ENCODE peak calls at places on chromosomes 2 and 18, in four cellular contexts. One of them, this sample, is unnamed.

GRCh38 chr2:178397002-178397605 is 53.9 kb downstream of the PRKRA start:
- DNase-seq in HEK293T: peak; percentile 36
- DNase-seq in K562: no peak
- DNase-seq in GM12878: no peak
- DNase-seq in this sample: peak; percentile 46

GRCh38 chr2:59969161-59969560 is 584.3 kb downstream of the BCL11A start:
- DNase-seq in HEK293T: no peak
- DNase-seq in K562: no peak
- DNase-seq in GM12878: no peak
- DNase-seq in this sample: no peak

GRCh38 chr2:168561991-168562390 is 105.9 kb downstream of the CERS6 start:
- DNase-seq in K562: no peak
- DNase-seq in HEK293T: no peak
- DNase-seq in GM12878: no peak
- DNase-seq in this sample: no peak

GRCh38 chr2:134683561-134684112 is 35.2 kb downstream of the TMEM163 start:
- DNase-seq in HEK293T: no peak
- DNase-seq in K562: peak; percentile 16
- DNase-seq in GM12878: peak; percentile 15
- DNase-seq in this sample: peak; percentile 23

GRCh38 chr18:10244341-10244740 is 210.1 kb upstream of the APCDD1 start:
- DNase-seq in HEK293T: no peak
- DNase-seq in K562: no peak
- DNase-seq in GM12878: no peak
- DNase-seq in this sample: no peak

GRCh38 chr18:26544459-26544858 is 3.9 kb downstream of the KCTD1 start:
- DNase-seq in K562: no peak
- DNase-seq in GM12878: no peak
- DNase-seq in HEK293T: no peak
- DNase-seq in this sample: no peak

GRCh38 chr18:79489048-79489899 is 93.5 kb downstream of the NFATC1 start:
- DNase-seq in GM12878: no peak
- DNase-seq in K562: no peak
- DNase-seq in HEK293T: no peak
- DNase-seq in this sample: no peak

GRCh38 chr2:193556766-193557470 is 1362.2 kb upstream of the TMEFF2 start:
- DNase-seq in K562: no peak
- DNase-seq in HEK293T: no peak
- DNase-seq in GM12878: no peak
- DNase-seq in this sample: no peak

GRCh38 chr2:30293303-30293912 is 62.1 kb downstream of the LBH start:
- DNase-seq in K562: no peak
- DNase-seq in HEK293T: no peak
- DNase-seq in GM12878: no peak
- DNase-seq in this sample: no peak

GRCh38 chr18:79384151-79384807 is 11.5 kb upstream of the NFATC1 start:
- DNase-seq in K562: no peak
- DNase-seq in HEK293T: no peak
- DNase-seq in GM12878: no peak
- DNase-seq in this sample: no peak

GRCh38 chr2:179191110-179191509 is 73.5 kb downstream of the SESTD1 start:
- DNase-seq in K562: no peak
- DNase-seq in GM12878: no peak
- DNase-seq in HEK293T: no peak
- DNase-seq in this sample: peak; percentile 58

GRCh38 chr2:26521054-26521912 is 43.4 kb upstream of the OTOF start:
- DNase-seq in K562: peak; percentile 60
- DNase-seq in GM12878: no peak
- DNase-seq in HEK293T: peak; percentile 61
- DNase-seq in this sample: peak; percentile 18

GRCh38 chr18:4672152-4672551 is 217.0 kb upstream of the DLGAP1 start:
- DNase-seq in K562: no peak
- DNase-seq in GM12878: peak; percentile 9
- DNase-seq in HEK293T: no peak
- DNase-seq in this sample: no peak

GRCh38 chr2:28709101-28709500 is 42.5 kb upstream of the PPP1CB start:
- DNase-seq in GM12878: no peak
- DNase-seq in K562: no peak
- DNase-seq in HEK293T: no peak
- DNase-seq in this sample: peak; percentile 53

GRCh38 chr2:215657844-215658243 is 222.0 kb upstream of the FN1 start:
- DNase-seq in GM12878: no peak
- DNase-seq in K562: no peak
- DNase-seq in HEK293T: no peak
- DNase-seq in this sample: no peak

GRCh38 chr2:11533278-11534077 is at the start of gene GREB1:
- DNase-seq in GM12878: no peak
- DNase-seq in HEK293T: no peak
- DNase-seq in K562: no peak
- DNase-seq in this sample: peak; percentile 68

GRCh38 chr18:5073026-5073944 is 123.8 kb downstream of the AKAIN1 start:
- DNase-seq in K562: peak; percentile 47
- DNase-seq in HEK293T: peak; percentile 26
- DNase-seq in GM12878: no peak
- DNase-seq in this sample: peak; percentile 31

GRCh38 chr2:25979006-25979405 is 3.3 kb downstream of the KIF3C start:
- DNase-seq in K562: no peak
- DNase-seq in GM12878: no peak
- DNase-seq in HEK293T: no peak
- DNase-seq in this sample: no peak

GRCh38 chr2:189304360-189304759 is 124.8 kb upstream of the COL5A2 start:
- DNase-seq in HEK293T: no peak
- DNase-seq in GM12878: no peak
- DNase-seq in K562: no peak
- DNase-seq in this sample: no peak

GRCh38 chr18:25033747-25034471 is 318.1 kb downstream of the ZNF521 start:
- DNase-seq in K562: no peak
- DNase-seq in HEK293T: no peak
- DNase-seq in GM12878: no peak
- DNase-seq in this sample: no peak

GRCh38 chr2:240137596-240138274 is 1.6 kb upstream of the COPS9 start:
- DNase-seq in GM12878: no peak
- DNase-seq in HEK293T: no peak
- DNase-seq in K562: no peak
- DNase-seq in this sample: no peak

GRCh38 chr2:142291964-142292363 is 161.1 kb upstream of the LRP1B start:
- DNase-seq in GM12878: no peak
- DNase-seq in K562: no peak
- DNase-seq in HEK293T: no peak
- DNase-seq in this sample: no peak

GRCh38 chr2:99425022-99425421 is 64.8 kb downstream of the REV1 start:
- DNase-seq in HEK293T: no peak
- DNase-seq in GM12878: no peak
- DNase-seq in K562: no peak
- DNase-seq in this sample: no peak

GRCh38 chr2:105677901-105678300 is 66.8 kb upstream of the NCK2 start:
- DNase-seq in K562: no peak
- DNase-seq in GM12878: no peak
- DNase-seq in HEK293T: no peak
- DNase-seq in this sample: no peak

GRCh38 chr2:9336209-9336533 is 87.2 kb downstream of the ITGB1BP1 start:
- DNase-seq in K562: peak; percentile 25
- DNase-seq in GM12878: peak; percentile 4
- DNase-seq in HEK293T: peak; percentile 20
- DNase-seq in this sample: peak; percentile 93

GRCh38 chr2:128362889-128363228 is 44.2 kb upstream of the HS6ST1 start:
- DNase-seq in K562: no peak
- DNase-seq in GM12878: no peak
- DNase-seq in HEK293T: no peak
- DNase-seq in this sample: no peak

GRCh38 chr2:932320-933221 is 18.1 kb upstream of the SNTG2 start:
- DNase-seq in HEK293T: no peak
- DNase-seq in GM12878: no peak
- DNase-seq in K562: no peak
- DNase-seq in this sample: no peak

GRCh38 chr18:74682141-74682997 is 84.7 kb downstream of the ZNF407 start:
- DNase-seq in GM12878: no peak
- DNase-seq in HEK293T: no peak
- DNase-seq in K562: no peak
- DNase-seq in this sample: no peak

GRCh38 chr18:59220164-59220783 is 316 bp downstream of the GRP start:
- DNase-seq in HEK293T: peak; percentile 22
- DNase-seq in K562: no peak
- DNase-seq in GM12878: no peak
- DNase-seq in this sample: no peak

GRCh38 chr2:205212357-205212756 is 469.9 kb upstream of the NRP2 start:
- DNase-seq in GM12878: no peak
- DNase-seq in K562: no peak
- DNase-seq in HEK293T: no peak
- DNase-seq in this sample: no peak

GRCh38 chr2:192228685-192229084 is 34.0 kb upstream of the TMEFF2 start:
- DNase-seq in HEK293T: no peak
- DNase-seq in GM12878: no peak
- DNase-seq in K562: no peak
- DNase-seq in this sample: no peak

GRCh38 chr2:3341336-3341735 is 36.3 kb downstream of the EIPR1 start:
- DNase-seq in GM12878: no peak
- DNase-seq in HEK293T: no peak
- DNase-seq in K562: no peak
- DNase-seq in this sample: no peak

GRCh38 chr2:72992734-72993102 is 75.4 kb downstream of the EMX1 start:
- DNase-seq in K562: no peak
- DNase-seq in GM12878: no peak
- DNase-seq in HEK293T: no peak
- DNase-seq in this sample: no peak

GRCh38 chr18:35122586-35123224 is 81.5 kb downstream of the MAPRE2 start:
- DNase-seq in K562: peak; percentile 31
- DNase-seq in GM12878: no peak
- DNase-seq in HEK293T: no peak
- DNase-seq in this sample: no peak

GRCh38 chr18:10261315-10262276 is 192.8 kb upstream of the APCDD1 start:
- DNase-seq in K562: no peak
- DNase-seq in GM12878: no peak
- DNase-seq in HEK293T: no peak
- DNase-seq in this sample: no peak

GRCh38 chr2:6052577-6052976 is 360.4 kb downstream of the SOX11 start:
- DNase-seq in K562: no peak
- DNase-seq in HEK293T: no peak
- DNase-seq in GM12878: no peak
- DNase-seq in this sample: no peak

GRCh38 chr2:43100362-43100882 is 126.0 kb downstream of the ZFP36L2 start:
- DNase-seq in HEK293T: no peak
- DNase-seq in GM12878: no peak
- DNase-seq in K562: no peak
- DNase-seq in this sample: no peak

DNA sequence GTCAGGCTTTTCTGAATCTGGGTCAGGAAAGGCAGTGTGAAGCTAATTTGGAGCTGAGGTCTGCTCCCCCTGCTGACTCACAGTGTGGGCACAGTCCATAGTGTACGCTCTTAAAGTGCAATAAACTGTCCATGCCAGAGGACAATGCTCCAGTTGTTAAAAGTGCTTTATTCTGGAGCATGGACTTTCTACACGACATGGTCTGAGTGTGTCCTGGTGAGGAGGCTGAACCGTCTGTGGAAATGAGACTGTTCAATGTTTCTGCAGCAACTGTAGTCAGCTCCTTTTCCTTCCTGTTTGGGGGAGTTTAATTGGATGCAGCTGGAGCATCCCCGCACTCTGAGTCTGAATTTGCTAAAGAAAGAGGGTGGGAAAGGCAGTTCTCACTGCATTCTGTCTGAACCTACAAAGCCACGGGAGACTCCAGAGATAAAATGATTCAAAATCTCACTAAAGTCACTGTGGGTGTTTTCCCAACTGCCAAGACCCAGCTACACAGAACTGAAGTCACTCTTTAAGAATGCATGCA is 110.2 kb upstream of the TRIB2 start:
- DNase-seq in GM12878: no peak
- DNase-seq in HEK293T: no peak
- DNase-seq in K562: no peak
- DNase-seq in this sample: peak; percentile 6
- TF ChIP-seq TARDBP in GM12878: no peak
- TF ChIP-seq TARDBP in HEK293T: no peak
- TF ChIP-seq TARDBP in K562: no peak
- TF ChIP-seq TARDBP in this sample: no peak

GRCh38 chr18:8505036-8505435 is 104.2 kb upstream of the RAB12 start:
- DNase-seq in GM12878: no peak
- DNase-seq in K562: no peak
- DNase-seq in HEK293T: no peak
- DNase-seq in this sample: no peak

GRCh38 chr18:8507361-8507760 is 101.9 kb upstream of the RAB12 start:
- DNase-seq in GM12878: no peak
- DNase-seq in HEK293T: peak; percentile 19
- DNase-seq in K562: peak; percentile 55
- DNase-seq in this sample: peak; percentile 13

GRCh38 chr18:8508320-8508719 is 100.9 kb upstream of the RAB12 start:
- DNase-seq in K562: no peak
- DNase-seq in GM12878: no peak
- DNase-seq in HEK293T: no peak
- DNase-seq in this sample: no peak

GRCh38 chr18:8507881-8508280 is 101.4 kb upstream of the RAB12 start:
- DNase-seq in GM12878: no peak
- DNase-seq in K562: no peak
- DNase-seq in HEK293T: no peak
- DNase-seq in this sample: no peak

DNA sequence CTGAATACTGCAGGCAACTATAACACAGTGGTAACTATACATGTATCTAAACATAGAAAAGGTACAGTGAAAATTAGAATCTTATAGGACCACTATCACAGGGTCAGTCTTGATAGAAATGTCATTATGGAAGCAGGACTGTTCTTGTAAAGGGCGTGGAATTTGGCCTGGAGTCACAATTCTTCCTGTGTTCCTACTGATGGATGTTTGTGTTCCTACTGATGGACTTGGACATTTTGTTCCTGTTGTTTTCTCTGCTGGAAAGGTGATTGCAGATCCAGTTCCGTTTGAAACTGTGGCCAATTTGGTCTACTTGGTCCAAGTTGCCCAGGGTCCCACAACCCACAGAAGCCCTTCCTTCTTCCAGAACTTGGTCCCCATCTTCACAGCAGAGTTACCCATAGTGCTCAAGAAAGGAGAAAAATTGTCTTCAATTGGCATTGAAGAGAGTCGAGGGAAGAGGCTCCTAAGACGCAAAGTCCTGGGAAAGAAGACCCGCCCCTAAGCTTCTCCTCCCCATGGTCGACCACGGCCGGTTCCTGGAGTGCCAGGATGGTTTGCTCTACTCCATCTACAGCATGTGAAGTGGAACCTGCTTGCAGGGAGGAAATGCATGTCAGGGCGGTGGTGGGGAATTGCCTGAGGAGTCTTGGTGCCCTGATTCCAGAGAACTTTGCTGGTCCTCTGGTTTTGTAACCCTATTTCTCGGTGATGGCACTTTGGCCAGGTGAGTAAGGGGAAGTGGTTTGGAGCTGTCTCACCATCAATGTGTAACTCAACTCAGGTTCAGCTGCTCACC is 102.8 kb upstream of the RAB12 start:
- DNase-seq in HEK293T: no peak
- DNase-seq in K562: no peak
- DNase-seq in GM12878: no peak
- DNase-seq in this sample: no peak
- TF ChIP-seq TARDBP in HEK293T: no peak
- TF ChIP-seq TARDBP in K562: no peak
- TF ChIP-seq TARDBP in GM12878: no peak
- TF ChIP-seq TARDBP in this sample: no peak

GRCh38 chr2:38074047-38074774 is 1.7 kb downstream of the CYP1B1 start:
- DNase-seq in GM12878: no peak
- DNase-seq in HEK293T: no peak
- DNase-seq in K562: no peak
- DNase-seq in this sample: no peak
- TF ChIP-seq TARDBP in GM12878: no peak
- TF ChIP-seq TARDBP in HEK293T: no peak
- TF ChIP-seq TARDBP in K562: no peak
- TF ChIP-seq TARDBP in this sample: no peak

GRCh38 chr2:223613017-223613950 is 11.1 kb upstream of the SCG2 start:
- DNase-seq in GM12878: no peak
- DNase-seq in HEK293T: peak; percentile 73
- DNase-seq in K562: peak; percentile 21
- DNase-seq in this sample: peak; percentile 45
- TF ChIP-seq TARDBP in GM12878: no peak
- TF ChIP-seq TARDBP in HEK293T: no peak
- TF ChIP-seq TARDBP in K562: no peak
- TF ChIP-seq TARDBP in this sample: no peak